ENCODE peak calls at places on chromosomes 4 and X, in four cellular contexts. One of them, this sample, is unnamed.

GRCh38 chrX:134469481-134469880 is 9.5 kb downstream of the HPRT1 start:
- DNase-seq in K562: no peak
- DNase-seq in WTC11: no peak
- DNase-seq in HepG2: no peak
- DNase-seq in this sample: no peak

GRCh38 chr4:122403860-122404259 is 25.0 kb downstream of the ADAD1 start:
- DNase-seq in K562: no peak
- DNase-seq in HepG2: no peak
- DNase-seq in WTC11: no peak
- DNase-seq in this sample: no peak

GRCh38 chrX:137432609-137433008 is 133.3 kb upstream of the ZIC3 start:
- DNase-seq in HepG2: peak
- DNase-seq in WTC11: peak
- DNase-seq in K562: peak
- DNase-seq in this sample: peak

GRCh38 chrX:54817220-54817820 is 9.8 kb downstream of the MAGED2 start:
- DNase-seq in HepG2: no peak
- DNase-seq in WTC11: no peak
- DNase-seq in K562: no peak
- DNase-seq in this sample: no peak

GRCh38 chr4:108683479-108683878 is 33.1 kb downstream of the OSTC start:
- DNase-seq in WTC11: no peak
- DNase-seq in HepG2: peak
- DNase-seq in K562: no peak
- DNase-seq in this sample: peak

GRCh38 chr4:162163892-162164759 is at the start of gene FSTL5:
- DNase-seq in HepG2: peak
- DNase-seq in WTC11: peak
- DNase-seq in K562: peak
- DNase-seq in this sample: peak

GRCh38 chr4:168781341-168781740 is 228.7 kb downstream of the CBR4 start:
- DNase-seq in HepG2: no peak
- DNase-seq in WTC11: no peak
- DNase-seq in K562: no peak
- DNase-seq in this sample: no peak

GRCh38 chr4:101037938-101038413 is 309.4 kb downstream of the PPP3CA start:
- DNase-seq in K562: no peak
- DNase-seq in HepG2: no peak
- DNase-seq in WTC11: no peak
- DNase-seq in this sample: no peak

GRCh38 chr4:102299708-102300107 is 45.6 kb downstream of the SLC39A8 start:
- DNase-seq in WTC11: peak
- DNase-seq in K562: peak
- DNase-seq in HepG2: peak
- DNase-seq in this sample: peak

GRCh38 chrX:153726286-153727107 is 1.8 kb downstream of the ABCD1 start:
- DNase-seq in K562: peak
- DNase-seq in WTC11: peak
- DNase-seq in HepG2: peak
- DNase-seq in this sample: no peak

GRCh38 chrX:148755111-148755510 is 254.7 kb downstream of the AFF2 start:
- DNase-seq in K562: no peak
- DNase-seq in WTC11: no peak
- DNase-seq in HepG2: no peak
- DNase-seq in this sample: no peak

GRCh38 chrX:311156-312129 is 7.2 kb downstream of the GTPBP6 start:
- DNase-seq in WTC11: no peak
- DNase-seq in HepG2: no peak
- DNase-seq in K562: no peak
- DNase-seq in this sample: no peak

GRCh38 chr4:153950100-153950979 is 161.5 kb upstream of the SFRP2 start:
- DNase-seq in HepG2: peak
- DNase-seq in WTC11: no peak
- DNase-seq in K562: peak
- DNase-seq in this sample: no peak

GRCh38 chr4:156217236-156217635 is 263.6 kb upstream of the CTSO start:
- DNase-seq in HepG2: no peak
- DNase-seq in K562: no peak
- DNase-seq in WTC11: no peak
- DNase-seq in this sample: no peak

GRCh38 chrX:46770817-46771163 is 11.9 kb upstream of the SLC9A7 start:
- DNase-seq in WTC11: no peak
- DNase-seq in HepG2: no peak
- DNase-seq in K562: no peak
- DNase-seq in this sample: no peak

GRCh38 chr4:101199507-101200285 is 147.6 kb downstream of the PPP3CA start:
- DNase-seq in WTC11: no peak
- DNase-seq in HepG2: no peak
- DNase-seq in K562: no peak
- DNase-seq in this sample: no peak

GRCh38 chr4:965048-965765 is 8.2 kb downstream of the DGKQ start:
- DNase-seq in HepG2: no peak
- DNase-seq in WTC11: no peak
- DNase-seq in K562: no peak
- DNase-seq in this sample: no peak

GRCh38 chr4:79334783-79335182 is 8.9 kb upstream of the NAA11 start:
- DNase-seq in HepG2: no peak
- DNase-seq in WTC11: no peak
- DNase-seq in K562: no peak
- DNase-seq in this sample: no peak

GRCh38 chr4:105765690-105766407 is 57.3 kb downstream of the GSTCD start:
- DNase-seq in K562: peak
- DNase-seq in WTC11: no peak
- DNase-seq in HepG2: peak
- DNase-seq in this sample: peak

GRCh38 chrX:72714471-72714916 is 388 bp upstream of the PHKA1 start:
- DNase-seq in HepG2: peak
- DNase-seq in K562: no peak
- DNase-seq in WTC11: peak
- DNase-seq in this sample: peak

GRCh38 chr4:38949416-38950051 is 81.9 kb downstream of the FAM114A1 start:
- DNase-seq in K562: no peak
- DNase-seq in WTC11: no peak
- DNase-seq in HepG2: no peak
- DNase-seq in this sample: no peak

GRCh38 chrX:13380230-13380629 is 60.4 kb upstream of the ATXN3L start:
- DNase-seq in WTC11: no peak
- DNase-seq in HepG2: no peak
- DNase-seq in K562: no peak
- DNase-seq in this sample: no peak

GRCh38 chr4:26239796-26240195 is 81.0 kb upstream of the RBPJ start:
- DNase-seq in WTC11: no peak
- DNase-seq in HepG2: no peak
- DNase-seq in K562: no peak
- DNase-seq in this sample: no peak

GRCh38 chr4:150782921-150783320 is 201.0 kb downstream of the MAB21L2 start:
- DNase-seq in WTC11: no peak
- DNase-seq in HepG2: no peak
- DNase-seq in K562: no peak
- DNase-seq in this sample: no peak

GRCh38 chr4:6106156-6106555 is 87.9 kb upstream of the C4orf50 start:
- DNase-seq in WTC11: no peak
- DNase-seq in HepG2: no peak
- DNase-seq in K562: no peak
- DNase-seq in this sample: no peak

GRCh38 chr4:163542275-163542674 is 47.8 kb downstream of the TMA16 start:
- DNase-seq in WTC11: no peak
- DNase-seq in K562: no peak
- DNase-seq in HepG2: no peak
- DNase-seq in this sample: no peak

GRCh38 chr4:102174800-102175199 is 170.5 kb downstream of the SLC39A8 start:
- DNase-seq in WTC11: no peak
- DNase-seq in HepG2: no peak
- DNase-seq in K562: no peak
- DNase-seq in this sample: no peak

GRCh38 chr4:108954880-108955279 is 192.0 kb upstream of the ETNPPL start:
- DNase-seq in HepG2: no peak
- DNase-seq in K562: peak
- DNase-seq in WTC11: no peak
- DNase-seq in this sample: no peak

GRCh38 chrX:51641421-51642021 is 22.8 kb upstream of the CENPVL3 start:
- DNase-seq in HepG2: peak
- DNase-seq in WTC11: peak
- DNase-seq in K562: peak
- DNase-seq in this sample: peak

GRCh38 chrX:129750971-129751370 is 12.2 kb downstream of the XPNPEP2 start:
- DNase-seq in HepG2: no peak
- DNase-seq in WTC11: no peak
- DNase-seq in K562: no peak
- DNase-seq in this sample: no peak

GRCh38 chrX:119410027-119410819 is 11.1 kb downstream of the SLC25A43 start:
- DNase-seq in HepG2: peak
- DNase-seq in K562: no peak
- DNase-seq in WTC11: no peak
- DNase-seq in this sample: no peak

DNA sequence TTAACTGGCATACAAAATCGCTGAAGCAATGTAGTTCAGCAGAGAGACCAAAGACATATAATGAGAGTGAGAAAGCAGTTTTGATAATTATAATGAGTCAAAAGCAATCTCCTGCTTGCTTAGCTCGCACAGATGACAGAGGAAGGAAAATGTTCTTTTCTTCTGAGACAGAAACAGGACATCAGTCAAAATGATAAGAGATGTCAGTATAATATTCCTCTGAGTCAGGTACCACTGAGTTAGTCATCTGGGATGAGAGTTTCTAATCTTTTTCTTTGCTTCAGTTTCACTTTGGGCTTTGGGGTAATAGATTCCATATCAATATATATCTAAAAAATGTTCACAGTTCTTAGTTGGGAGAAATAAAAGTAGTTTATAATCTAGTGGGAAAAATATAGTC is 387.2 kb downstream of the PCDH7 start:
- DNase-seq in WTC11: no peak
- DNase-seq in K562: no peak
- DNase-seq in HepG2: no peak
- DNase-seq in this sample: no peak
- TF ChIP-seq ELF4 in WTC11: no peak
- TF ChIP-seq ELF4 in K562: no peak
- TF ChIP-seq ELF4 in HepG2: no peak
- TF ChIP-seq ELF4 in this sample: no peak

GRCh38 chr4:44760142-44760898 is 34.0 kb upstream of the GNPDA2 start:
- DNase-seq in HepG2: peak
- DNase-seq in WTC11: no peak
- DNase-seq in K562: peak
- DNase-seq in this sample: peak
- TF ChIP-seq ELF4 in HepG2: no peak
- TF ChIP-seq ELF4 in WTC11: no peak
- TF ChIP-seq ELF4 in K562: no peak
- TF ChIP-seq ELF4 in this sample: no peak

GRCh38 chrX:96971812-96972211 is 88.1 kb downstream of the RPA4 start:
- DNase-seq in WTC11: no peak
- DNase-seq in K562: no peak
- DNase-seq in HepG2: no peak
- DNase-seq in this sample: no peak
- TF ChIP-seq ELF4 in WTC11: no peak
- TF ChIP-seq ELF4 in K562: no peak
- TF ChIP-seq ELF4 in HepG2: no peak
- TF ChIP-seq ELF4 in this sample: no peak

GRCh38 chr4:169849456-169849855 is 91.7 kb upstream of the HPF1 start:
- DNase-seq in WTC11: no peak
- DNase-seq in HepG2: no peak
- DNase-seq in K562: no peak
- DNase-seq in this sample: no peak
- TF ChIP-seq ELF4 in WTC11: no peak
- TF ChIP-seq ELF4 in HepG2: no peak
- TF ChIP-seq ELF4 in K562: no peak
- TF ChIP-seq ELF4 in this sample: no peak

GRCh38 chr4:177236889-177237288 is 72.8 kb upstream of the NEIL3 start:
- DNase-seq in K562: no peak
- DNase-seq in WTC11: no peak
- DNase-seq in HepG2: no peak
- DNase-seq in this sample: no peak

GRCh38 chr4:177237291-177237690 is 72.4 kb upstream of the NEIL3 start:
- DNase-seq in WTC11: no peak
- DNase-seq in HepG2: no peak
- DNase-seq in K562: no peak
- DNase-seq in this sample: no peak

GRCh38 chr4:177242651-177243296 is 66.9 kb upstream of the NEIL3 start:
- DNase-seq in WTC11: no peak
- DNase-seq in K562: no peak
- DNase-seq in HepG2: no peak
- DNase-seq in this sample: no peak

GRCh38 chr4:177239878-177240277 is 69.8 kb upstream of the NEIL3 start:
- DNase-seq in K562: no peak
- DNase-seq in WTC11: no peak
- DNase-seq in HepG2: no peak
- DNase-seq in this sample: no peak

DNA sequence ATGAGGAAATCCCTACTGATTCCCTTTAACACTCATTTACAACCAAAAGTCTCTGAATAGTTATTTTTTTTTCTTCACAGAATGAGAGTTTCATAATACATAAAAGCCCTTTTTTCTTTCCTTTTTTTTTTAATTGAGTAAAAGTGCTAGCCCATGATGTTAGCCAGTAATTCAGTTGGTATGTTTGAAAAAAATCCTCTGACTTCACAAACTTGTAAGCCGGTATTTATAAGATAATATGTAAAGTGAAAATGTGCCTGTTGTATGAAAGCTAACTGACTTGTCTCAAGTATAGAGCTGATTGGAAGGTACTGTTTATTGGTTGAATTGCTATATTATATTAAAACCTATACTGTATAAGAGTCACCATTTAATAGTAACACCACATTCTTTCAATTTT is 70.2 kb upstream of the NEIL3 start:
- DNase-seq in K562: no peak
- DNase-seq in WTC11: no peak
- DNase-seq in HepG2: no peak
- DNase-seq in this sample: no peak
- TF ChIP-seq ELF4 in K562: no peak
- TF ChIP-seq ELF4 in WTC11: no peak
- TF ChIP-seq ELF4 in HepG2: no peak
- TF ChIP-seq ELF4 in this sample: no peak

GRCh38 chr4:29278580-29278979 is 1441.6 kb upstream of the PCDH7 start:
- DNase-seq in WTC11: no peak
- DNase-seq in K562: no peak
- DNase-seq in HepG2: no peak
- DNase-seq in this sample: no peak

GRCh38 chr4:29277381-29277780 is 1442.8 kb upstream of the PCDH7 start:
- DNase-seq in K562: no peak
- DNase-seq in WTC11: no peak
- DNase-seq in HepG2: no peak
- DNase-seq in this sample: no peak

DNA sequence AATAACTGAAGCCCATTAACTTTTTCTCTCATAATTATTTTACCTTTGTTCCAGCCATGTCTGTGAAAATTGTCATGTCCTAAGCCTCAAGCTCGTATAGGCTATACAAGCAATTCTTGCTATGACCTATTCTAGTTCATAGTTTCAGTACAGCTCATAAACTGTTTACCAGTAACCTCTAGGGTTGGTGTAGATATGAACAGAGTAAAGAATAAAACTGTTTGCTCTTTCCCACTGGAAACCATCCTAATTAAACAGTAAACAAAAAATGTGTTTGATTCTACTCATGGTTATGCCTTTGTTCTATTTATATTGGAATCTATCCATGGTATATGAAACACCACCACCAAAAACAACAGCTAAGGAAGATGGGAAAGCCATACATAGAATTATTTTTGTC is 1444.0 kb upstream of the PCDH7 start:
- DNase-seq in HepG2: no peak
- DNase-seq in WTC11: no peak
- DNase-seq in K562: no peak
- DNase-seq in this sample: no peak
- TF ChIP-seq ELF4 in HepG2: no peak
- TF ChIP-seq ELF4 in WTC11: no peak
- TF ChIP-seq ELF4 in K562: no peak
- TF ChIP-seq ELF4 in this sample: no peak

This sample was measured in HEK293T.